ENCODE peak calls at places on chromosomes 2 and 18, in ten cellular contexts. One of them, this sample, is unnamed.
A peak's percentile ranks its signal among the peaks of the same experiment; 100 is the strongest.

GRCh38 chr2:204776781-204777559 is 231.7 kb downstream of the PARD3B start:
- DNase-seq in NCI-H748 treated with DMSO at 0.1 percent for 48 hours: no peak
- DNase-seq in PC-9: no peak
- DNase-seq in cardiac muscle cell: no peak
- DNase-seq in stimulated activated naive B cell treated with anti-CD40 and anti-IgM and Interleukin-4, amounts not matched to agents 10 μg/mL and 1 μg/mL and 100 μg/mL, for 72 hours: no peak
- DNase-seq in HEK293T: no peak
- DNase-seq in smooth muscle cell of the brain vasculature: no peak
- DNase-seq in head of caudate nucleus: no peak
- DNase-seq in ELF-1: no peak
- DNase-seq in GM20000: no peak
- DNase-seq in this sample: peak; percentile 49

GRCh38 chr2:1295740-1296139 is 117.5 kb upstream of the TPO start:
- DNase-seq in head of caudate nucleus: no peak
- DNase-seq in GM20000: no peak
- DNase-seq in ELF-1: no peak
- DNase-seq in PC-9: no peak
- DNase-seq in smooth muscle cell of the brain vasculature: no peak
- DNase-seq in stimulated activated naive B cell treated with anti-CD40 and anti-IgM and Interleukin-4, amounts not matched to agents 10 μg/mL and 1 μg/mL and 100 μg/mL, for 72 hours: no peak
- DNase-seq in cardiac muscle cell: no peak
- DNase-seq in HEK293T: no peak
- DNase-seq in NCI-H748 treated with DMSO at 0.1 percent for 48 hours: no peak
- DNase-seq in this sample: no peak

GRCh38 chr2:39068290-39068689 is 52.6 kb downstream of the SOS1 start:
- DNase-seq in GM20000: no peak
- DNase-seq in cardiac muscle cell: no peak
- DNase-seq in NCI-H748 treated with DMSO at 0.1 percent for 48 hours: no peak
- DNase-seq in ELF-1: no peak
- DNase-seq in smooth muscle cell of the brain vasculature: no peak
- DNase-seq in HEK293T: no peak
- DNase-seq in stimulated activated naive B cell treated with anti-CD40 and anti-IgM and Interleukin-4, amounts not matched to agents 10 μg/mL and 1 μg/mL and 100 μg/mL, for 72 hours: no peak
- DNase-seq in head of caudate nucleus: no peak
- DNase-seq in PC-9: no peak
- DNase-seq in this sample: no peak

GRCh38 chr2:111007757-111008688 is 112.7 kb upstream of the BCL2L11 start:
- DNase-seq in cardiac muscle cell: no peak
- DNase-seq in HEK293T: no peak
- DNase-seq in ELF-1: no peak
- DNase-seq in smooth muscle cell of the brain vasculature: no peak
- DNase-seq in PC-9: no peak
- DNase-seq in head of caudate nucleus: no peak
- DNase-seq in NCI-H748 treated with DMSO at 0.1 percent for 48 hours: no peak
- DNase-seq in stimulated activated naive B cell treated with anti-CD40 and anti-IgM and Interleukin-4, amounts not matched to agents 10 μg/mL and 1 μg/mL and 100 μg/mL, for 72 hours: no peak
- DNase-seq in GM20000: no peak
- DNase-seq in this sample: no peak

GRCh38 chr18:79853303-79853992 is 55.7 kb downstream of the KCNG2 start:
- DNase-seq in NCI-H748 treated with DMSO at 0.1 percent for 48 hours: no peak
- DNase-seq in ELF-1: no peak
- DNase-seq in head of caudate nucleus: no peak
- DNase-seq in stimulated activated naive B cell treated with anti-CD40 and anti-IgM and Interleukin-4, amounts not matched to agents 10 μg/mL and 1 μg/mL and 100 μg/mL, for 72 hours: no peak
- DNase-seq in HEK293T: no peak
- DNase-seq in GM20000: no peak
- DNase-seq in smooth muscle cell of the brain vasculature: no peak
- DNase-seq in cardiac muscle cell: no peak
- DNase-seq in PC-9: no peak
- DNase-seq in this sample: no peak

GRCh38 chr2:135820003-135820618 is 16.9 kb downstream of the LCT start:
- DNase-seq in smooth muscle cell of the brain vasculature: no peak
- DNase-seq in stimulated activated naive B cell treated with anti-CD40 and anti-IgM and Interleukin-4, amounts not matched to agents 10 μg/mL and 1 μg/mL and 100 μg/mL, for 72 hours: peak; percentile 19
- DNase-seq in HEK293T: no peak
- DNase-seq in ELF-1: no peak
- DNase-seq in NCI-H748 treated with DMSO at 0.1 percent for 48 hours: no peak
- DNase-seq in GM20000: peak; percentile 67
- DNase-seq in PC-9: no peak
- DNase-seq in cardiac muscle cell: no peak
- DNase-seq in head of caudate nucleus: no peak
- DNase-seq in this sample: no peak

GRCh38 chr2:216497808-216498366 is 757 bp upstream of the RPL37A start:
- DNase-seq in smooth muscle cell of the brain vasculature: no peak
- DNase-seq in PC-9: no peak
- DNase-seq in head of caudate nucleus: no peak
- DNase-seq in HEK293T: no peak
- DNase-seq in cardiac muscle cell: no peak
- DNase-seq in ELF-1: no peak
- DNase-seq in NCI-H748 treated with DMSO at 0.1 percent for 48 hours: no peak
- DNase-seq in stimulated activated naive B cell treated with anti-CD40 and anti-IgM and Interleukin-4, amounts not matched to agents 10 μg/mL and 1 μg/mL and 100 μg/mL, for 72 hours: no peak
- DNase-seq in GM20000: no peak
- DNase-seq in this sample: no peak

GRCh38 chr2:158394453-158394852 is 62.1 kb downstream of the CCDC148 start:
- DNase-seq in ELF-1: no peak
- DNase-seq in PC-9: no peak
- DNase-seq in HEK293T: no peak
- DNase-seq in stimulated activated naive B cell treated with anti-CD40 and anti-IgM and Interleukin-4, amounts not matched to agents 10 μg/mL and 1 μg/mL and 100 μg/mL, for 72 hours: no peak
- DNase-seq in head of caudate nucleus: no peak
- DNase-seq in GM20000: no peak
- DNase-seq in cardiac muscle cell: no peak
- DNase-seq in smooth muscle cell of the brain vasculature: no peak
- DNase-seq in NCI-H748 treated with DMSO at 0.1 percent for 48 hours: no peak
- DNase-seq in this sample: no peak

GRCh38 chr18:11494093-11494492 is 115.3 kb upstream of the SLC35G4 start:
- DNase-seq in ELF-1: no peak
- DNase-seq in PC-9: no peak
- DNase-seq in NCI-H748 treated with DMSO at 0.1 percent for 48 hours: no peak
- DNase-seq in head of caudate nucleus: no peak
- DNase-seq in stimulated activated naive B cell treated with anti-CD40 and anti-IgM and Interleukin-4, amounts not matched to agents 10 μg/mL and 1 μg/mL and 100 μg/mL, for 72 hours: no peak
- DNase-seq in GM20000: no peak
- DNase-seq in smooth muscle cell of the brain vasculature: no peak
- DNase-seq in cardiac muscle cell: no peak
- DNase-seq in HEK293T: no peak
- DNase-seq in this sample: peak; percentile 21

GRCh38 chr2:234814366-234814765 is 137.5 kb upstream of the SH3BP4 start:
- DNase-seq in smooth muscle cell of the brain vasculature: no peak
- DNase-seq in NCI-H748 treated with DMSO at 0.1 percent for 48 hours: peak; percentile 43
- DNase-seq in PC-9: peak; percentile 26
- DNase-seq in GM20000: no peak
- DNase-seq in cardiac muscle cell: no peak
- DNase-seq in ELF-1: no peak
- DNase-seq in head of caudate nucleus: no peak
- DNase-seq in HEK293T: no peak
- DNase-seq in stimulated activated naive B cell treated with anti-CD40 and anti-IgM and Interleukin-4, amounts not matched to agents 10 μg/mL and 1 μg/mL and 100 μg/mL, for 72 hours: no peak
- DNase-seq in this sample: no peak

GRCh38 chr18:60090170-60090569 is 190.4 kb downstream of the PMAIP1 start:
- DNase-seq in HEK293T: no peak
- DNase-seq in stimulated activated naive B cell treated with anti-CD40 and anti-IgM and Interleukin-4, amounts not matched to agents 10 μg/mL and 1 μg/mL and 100 μg/mL, for 72 hours: no peak
- DNase-seq in GM20000: peak; percentile 11
- DNase-seq in ELF-1: no peak
- DNase-seq in smooth muscle cell of the brain vasculature: no peak
- DNase-seq in NCI-H748 treated with DMSO at 0.1 percent for 48 hours: peak; percentile 26
- DNase-seq in PC-9: no peak
- DNase-seq in cardiac muscle cell: peak; percentile 77
- DNase-seq in head of caudate nucleus: peak; percentile 18
- DNase-seq in this sample: no peak

GRCh38 chr18:76573325-76574025 is 78.4 kb upstream of the ZNF516 start:
- DNase-seq in stimulated activated naive B cell treated with anti-CD40 and anti-IgM and Interleukin-4, amounts not matched to agents 10 μg/mL and 1 μg/mL and 100 μg/mL, for 72 hours: no peak
- DNase-seq in cardiac muscle cell: no peak
- DNase-seq in NCI-H748 treated with DMSO at 0.1 percent for 48 hours: no peak
- DNase-seq in smooth muscle cell of the brain vasculature: no peak
- DNase-seq in head of caudate nucleus: no peak
- DNase-seq in GM20000: no peak
- DNase-seq in PC-9: peak; percentile 82
- DNase-seq in HEK293T: no peak
- DNase-seq in ELF-1: no peak
- DNase-seq in this sample: peak; percentile 66

GRCh38 chr2:69544951-69545350 is 98.6 kb downstream of the AAK1 start:
- DNase-seq in GM20000: no peak
- DNase-seq in PC-9: no peak
- DNase-seq in NCI-H748 treated with DMSO at 0.1 percent for 48 hours: no peak
- DNase-seq in ELF-1: no peak
- DNase-seq in head of caudate nucleus: no peak
- DNase-seq in smooth muscle cell of the brain vasculature: no peak
- DNase-seq in cardiac muscle cell: no peak
- DNase-seq in stimulated activated naive B cell treated with anti-CD40 and anti-IgM and Interleukin-4, amounts not matched to agents 10 μg/mL and 1 μg/mL and 100 μg/mL, for 72 hours: no peak
- DNase-seq in HEK293T: no peak
- DNase-seq in this sample: no peak

GRCh38 chr2:128145651-128146050 is 54.7 kb downstream of the UGGT1 start:
- DNase-seq in cardiac muscle cell: no peak
- DNase-seq in PC-9: no peak
- DNase-seq in smooth muscle cell of the brain vasculature: no peak
- DNase-seq in head of caudate nucleus: peak; percentile 16
- DNase-seq in HEK293T: no peak
- DNase-seq in GM20000: no peak
- DNase-seq in NCI-H748 treated with DMSO at 0.1 percent for 48 hours: no peak
- DNase-seq in ELF-1: no peak
- DNase-seq in stimulated activated naive B cell treated with anti-CD40 and anti-IgM and Interleukin-4, amounts not matched to agents 10 μg/mL and 1 μg/mL and 100 μg/mL, for 72 hours: no peak
- DNase-seq in this sample: no peak

GRCh38 chr2:133986076-133986837 is 267.6 kb upstream of the MGAT5 start:
- DNase-seq in smooth muscle cell of the brain vasculature: no peak
- DNase-seq in NCI-H748 treated with DMSO at 0.1 percent for 48 hours: no peak
- DNase-seq in cardiac muscle cell: peak; percentile 67
- DNase-seq in ELF-1: peak; percentile 33
- DNase-seq in PC-9: no peak
- DNase-seq in HEK293T: no peak
- DNase-seq in GM20000: no peak
- DNase-seq in head of caudate nucleus: no peak
- DNase-seq in stimulated activated naive B cell treated with anti-CD40 and anti-IgM and Interleukin-4, amounts not matched to agents 10 μg/mL and 1 μg/mL and 100 μg/mL, for 72 hours: no peak
- DNase-seq in this sample: peak; percentile 7